ENCODE peak calls at places on chromosomes 13 and 19, in eight cellular contexts. M is breast epithelium; Z is A549; A is neural progenitor cell; K is ovary; B is pancreas; H is CD4-positive, alpha-beta T cell; W is WERI-Rb-1. L is an unnamed sample.

GRCh38 chr13:31012285-31013024 is 80.0 kb downstream of the TEX26 start:
- DNase-seq in W (no peak), A (peak), M (no peak), H (no peak), K (no peak), B (no peak), Z (peak), L (no peak)

GRCh38 chr19:55165952-55166529 is 372 bp downstream of the DNAAF3 start:
- DNase-seq in M (no peak), Z (peak), A (peak), B (peak), W (peak), H (no peak), K (peak), L (no peak)

GRCh38 chr13:29756506-29756905 is 93.9 kb downstream of the UBL3 start:
- DNase-seq in K (no peak), B (no peak), W (no peak), M (no peak), Z (no peak), H (no peak), A (no peak), L (no peak)

GRCh38 chr19:18202759-18203407 is 959 bp downstream of the RAB3A start:
- DNase-seq in A (peak), Z (no peak), K (peak), M (no peak), B (no peak), W (peak), H (no peak), L (no peak)

GRCh38 chr19:33799507-33799906 is 2.8 kb downstream of the KCTD15 start:
- DNase-seq in B (no peak), K (no peak), W (no peak), M (no peak), A (no peak), H (no peak), Z (no peak), L (no peak)

GRCh38 chr19:55212447-55212846 is 3.1 kb upstream of the PTPRH start:
- DNase-seq in H (peak), M (no peak), K (no peak), A (no peak), Z (peak), B (no peak), W (no peak), L (no peak)

GRCh38 chr13:27619711-27620376 is 485 bp downstream of the LNX2 start:
- DNase-seq in Z (peak), W (peak), M (peak), A (no peak), K (peak), H (peak), B (peak), L (no peak)

GRCh38 chr19:19386373-19386869 is 19.1 kb upstream of the GATAD2A start:
- DNase-seq in H (no peak), M (no peak), B (no peak), K (no peak), Z (no peak), A (no peak), W (no peak), L (no peak)

GRCh38 chr13:67932991-67933390 is 702.9 kb upstream of the PCDH9 start:
- DNase-seq in H (no peak), M (no peak), Z (no peak), B (no peak), K (no peak), W (no peak), A (no peak), L (no peak)

GRCh38 chr13:95023405-95023804 is 277.8 kb downstream of the ABCC4 start:
- DNase-seq in W (no peak), H (no peak), A (no peak), K (no peak), Z (no peak), B (no peak), M (no peak), L (no peak)

GRCh38 chr19:43704002-43704705 is 11.7 kb upstream of the IRGC start:
- DNase-seq in H (no peak), B (no peak), W (no peak), A (no peak), M (no peak), Z (no peak), K (no peak), L (no peak)

GRCh38 chr13:112968910-112969691 is at the start of gene MCF2L:
- DNase-seq in K (peak), H (peak), B (peak), M (peak), Z (peak), A (peak), W (peak), L (no peak)

GRCh38 chr19:17002455-17002854 is 24.2 kb downstream of the CPAMD8 start:
- DNase-seq in Z (no peak), W (no peak), K (no peak), H (no peak), B (no peak), M (no peak), A (no peak), L (no peak)

GRCh38 chr19:16358456-16358855 is 33.8 kb downstream of the KLF2 start:
- DNase-seq in M (no peak), K (no peak), B (no peak), W (no peak), H (no peak), A (no peak), Z (no peak), L (no peak)

GRCh38 chr13:100954430-100955361 is 280.1 kb upstream of the TMTC4 start:
- DNase-seq in B (no peak), K (no peak), Z (no peak), H (no peak), W (no peak), M (no peak), A (no peak), L (no peak)

GRCh38 chr13:107803822-107804495 is 411.4 kb downstream of the LIG4 start:
- DNase-seq in Z (no peak), H (no peak), A (no peak), B (no peak), M (no peak), K (no peak), W (no peak), L (no peak)

GRCh38 chr13:39618546-39618945 is 15.6 kb upstream of the LHFPL6 start:
- DNase-seq in A (no peak), B (no peak), W (no peak), M (no peak), Z (no peak), H (no peak), K (no peak), L (no peak)

GRCh38 chr13:109977212-109977968 is 191.0 kb upstream of the IRS2 start:
- DNase-seq in A (no peak), H (no peak), K (no peak), M (no peak), Z (no peak), W (no peak), B (no peak), L (no peak)

GRCh38 chr19:21587549-21587948 is 82.1 kb downstream of the ZNF429 start:
- DNase-seq in W (no peak), B (no peak), Z (no peak), K (no peak), H (no peak), M (no peak), A (no peak), L (no peak)

GRCh38 chr19:43620061-43621001 is 902 bp upstream of the ZNF428 start:
- DNase-seq in W (no peak), K (no peak), Z (no peak), M (no peak), A (no peak), H (peak), B (no peak), L (no peak)

GRCh38 chr13:38872693-38873092 is 117.9 kb downstream of the STOML3 start:
- DNase-seq in W (peak), B (peak), A (peak), M (no peak), H (no peak), Z (peak), K (peak), L (no peak)

GRCh38 chr19:8575467-8575997 is 1.7 kb downstream of the MYO1F start:
- DNase-seq in A (no peak), B (no peak), H (peak), W (no peak), K (no peak), M (no peak), Z (no peak), L (no peak)

GRCh38 chr19:5172859-5173577 is 167.6 kb downstream of the PTPRS start:
- DNase-seq in Z (peak), W (no peak), B (no peak), M (no peak), H (no peak), A (no peak), K (no peak), L (peak)

GRCh38 chr13:21071015-21071414 is 9.6 kb upstream of the LATS2 start:
- DNase-seq in K (no peak), A (no peak), H (no peak), B (no peak), Z (no peak), M (no peak), W (no peak), L (no peak)

GRCh38 chr19:6312018-6312417 is 21.4 kb downstream of the ACER1 start:
- DNase-seq in H (no peak), M (no peak), A (no peak), B (no peak), K (no peak), W (peak), Z (no peak), L (no peak)

GRCh38 chr19:52622261-52622660 is 15.9 kb downstream of the ZNF83 start:
- DNase-seq in A (peak), Z (no peak), K (no peak), M (no peak), H (no peak), W (peak), B (no peak), L (no peak)

GRCh38 chr13:26600345-26600761 is 42.9 kb downstream of the WASF3 start:
- DNase-seq in B (no peak), Z (no peak), K (no peak), M (no peak), A (no peak), W (peak), H (no peak), L (no peak)

GRCh38 chr13:75794663-75795062 is 158.5 kb downstream of the LMO7 start:
- DNase-seq in K (no peak), B (no peak), Z (no peak), W (no peak), A (no peak), H (no peak), M (no peak), L (no peak)

GRCh38 chr13:109974354-109974753 is 188.0 kb upstream of the IRS2 start:
- DNase-seq in W (no peak), B (no peak), M (no peak), H (no peak), A (no peak), K (no peak), Z (no peak), L (no peak)

GRCh38 chr19:9741476-9742171 is 26.9 kb downstream of the ZNF846 start:
- DNase-seq in B (no peak), K (no peak), H (no peak), M (no peak), W (no peak), Z (no peak), A (no peak), L (no peak)

GRCh38 chr13:20505405-20506366 is 20.0 kb downstream of the CRYL1 start:
- DNase-seq in B (no peak), Z (no peak), H (no peak), M (no peak), W (no peak), A (no peak), K (no peak), L (no peak)

GRCh38 chr13:93338906-93339305 is 112.3 kb downstream of the GPC6 start:
- DNase-seq in Z (no peak), H (no peak), B (no peak), A (no peak), M (no peak), W (no peak), K (no peak), L (no peak)

GRCh38 chr13:47399599-47399998 is 502.7 kb upstream of the HTR2A start:
- DNase-seq in A (no peak), B (no peak), H (no peak), Z (no peak), M (no peak), W (no peak), K (no peak), L (no peak)
- TF ChIP-seq CTCF in A (no peak), B (no peak), H (no peak), Z (no peak), M (no peak), W (no peak), K (no peak), L (no peak)

DNA sequence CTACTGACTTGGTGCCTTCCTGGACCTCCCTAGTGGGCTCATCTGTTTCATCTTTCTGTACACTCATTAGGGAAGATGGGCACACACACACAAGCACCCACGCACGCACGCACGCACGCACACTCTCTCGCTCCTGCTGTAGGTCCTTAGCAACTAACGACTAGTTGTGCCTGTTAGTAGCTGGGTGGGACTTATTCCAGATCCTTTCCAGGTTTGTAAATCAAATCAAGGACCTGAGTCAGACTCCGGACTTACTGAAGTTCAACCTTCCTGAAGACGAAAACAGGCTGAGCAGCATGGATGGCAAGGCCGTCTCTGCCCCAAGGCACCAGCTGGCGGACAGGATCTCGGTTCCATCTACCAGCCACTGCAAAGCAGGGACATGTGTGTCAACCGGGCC is 76.2 kb downstream of the SLC15A1 start:
- DNase-seq in W (no peak), Z (no peak), K (no peak), B (no peak), H (no peak), A (no peak), M (no peak), L (no peak)
- H3K27ac ChIP-seq in W (no peak), Z (no peak), K (no peak), B (no peak), H (no peak), A (no peak), M (no peak), L (no peak)

GRCh38 chr19:45161715-45162463 is 1.1 kb upstream of the NKPD1 start:
- DNase-seq in W (peak), M (no peak), Z (no peak), A (peak), B (no peak), H (no peak), K (no peak), L (no peak)
- TF ChIP-seq CTCF in W (peak), M (no peak), Z (peak), A (peak), B (no peak), H (no peak), K (peak), L (peak)

DNA sequence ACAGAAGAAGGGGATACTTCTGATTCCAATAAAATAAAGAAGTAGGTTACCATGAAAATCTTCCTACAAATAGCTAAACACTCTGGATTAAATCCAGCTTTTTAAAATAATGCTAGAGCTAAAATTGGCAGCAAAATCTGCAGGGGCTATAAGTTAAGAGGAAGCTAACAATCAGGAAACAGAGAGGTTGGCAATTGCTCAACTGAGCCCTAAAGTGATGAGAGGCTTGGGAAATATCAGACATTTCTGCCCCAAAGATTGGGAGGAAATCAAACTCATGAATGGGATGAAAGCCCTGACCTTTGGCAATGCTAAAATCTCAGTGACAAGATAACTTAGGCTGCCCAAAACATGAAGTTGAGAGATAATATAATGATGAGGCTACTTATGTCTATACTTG is 1438.0 kb downstream of the EFNB2 start:
- DNase-seq in B (no peak), H (no peak), K (no peak), A (no peak), Z (no peak), W (no peak), M (no peak), L (no peak)
- H3K27ac ChIP-seq in B (no peak), H (no peak), K (no peak), A (no peak), Z (no peak), W (no peak), M (no peak), L (no peak)

GRCh38 chr19:51352783-51353360 is 10.9 kb upstream of the VSIG10L start:
- DNase-seq in Z (no peak), B (no peak), M (no peak), H (no peak), K (no peak), W (no peak), A (no peak), L (no peak)

GRCh38 chr19:51356159-51356801 is 9.9 kb downstream of the ETFB start:
- DNase-seq in W (no peak), B (no peak), A (no peak), H (no peak), Z (no peak), K (no peak), M (no peak), L (no peak)

GRCh38 chr19:51354742-51355148 is 11.4 kb downstream of the ETFB start:
- DNase-seq in W (no peak), B (no peak), A (peak), K (no peak), Z (no peak), H (no peak), M (no peak), L (no peak)

GRCh38 chr19:51351266-51351990 is 9.5 kb upstream of the VSIG10L start:
- DNase-seq in M (no peak), Z (no peak), W (no peak), B (no peak), A (no peak), K (no peak), H (no peak), L (no peak)

DNA sequence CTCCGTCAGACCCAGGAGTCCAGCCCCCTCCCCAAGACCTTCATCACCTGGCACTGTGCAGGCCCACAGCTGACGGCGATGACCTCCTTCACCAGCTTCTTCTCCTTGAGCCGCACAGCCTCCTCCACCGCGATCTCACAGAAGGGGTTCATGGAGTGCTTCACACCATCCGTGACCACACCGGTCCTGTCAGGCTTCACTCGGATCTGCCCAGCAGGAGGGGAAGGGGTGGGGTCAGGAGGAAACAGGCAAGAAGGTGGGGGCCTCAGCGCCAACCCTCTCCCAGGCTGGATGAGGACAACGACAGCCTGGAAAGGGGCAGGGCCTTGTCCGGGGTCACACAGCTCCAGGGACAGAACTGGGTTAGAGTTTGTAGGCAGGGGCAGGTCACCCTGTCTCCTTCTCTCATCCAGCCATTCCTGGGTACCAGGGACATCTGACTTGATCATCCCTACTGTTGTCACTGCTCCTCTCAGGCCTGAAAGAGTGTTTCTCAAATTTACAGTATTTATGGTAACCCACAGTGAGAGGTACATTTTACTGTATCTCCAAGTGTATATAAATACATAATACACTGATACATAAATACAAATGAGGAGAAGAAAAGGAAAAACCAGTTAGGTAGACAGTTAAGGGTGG is 12.0 kb downstream of the ETFB start:
- DNase-seq in B (no peak), Z (no peak), M (no peak), W (peak), K (no peak), H (no peak), A (peak), L (no peak)
- TF ChIP-seq CTCF in B (no peak), Z (no peak), M (no peak), W (no peak), K (no peak), H (no peak), A (no peak), L (no peak)

GRCh38 chr13:46339035-46339666 is 47.9 kb downstream of the RUBCNL start:
- DNase-seq in Z (no peak), M (no peak), W (no peak), H (no peak), K (no peak), A (no peak), B (peak), L (no peak)
- H3K27ac ChIP-seq in Z (no peak), M (no peak), W (no peak), H (no peak), K (no peak), A (no peak), B (no peak), L (no peak)

GRCh38 chr13:51246411-51247298 is 24.5 kb downstream of the FAM124A start:
- DNase-seq in K (no peak), Z (no peak), B (no peak), A (peak), W (no peak), H (no peak), M (no peak), L (no peak)

GRCh38 chr13:51251480-51251879 is 29.3 kb downstream of the FAM124A start:
- DNase-seq in K (no peak), A (no peak), Z (no peak), B (no peak), H (no peak), W (no peak), M (no peak), L (no peak)

GRCh38 chr13:51252954-51253531 is 30.8 kb downstream of the FAM124A start:
- DNase-seq in M (no peak), Z (no peak), H (no peak), B (no peak), A (no peak), W (no peak), K (no peak), L (no peak)

GRCh38 chr13:51249254-51249653 is 27.1 kb downstream of the FAM124A start:
- DNase-seq in A (no peak), W (no peak), M (no peak), B (no peak), K (no peak), Z (no peak), H (no peak), L (no peak)

DNA sequence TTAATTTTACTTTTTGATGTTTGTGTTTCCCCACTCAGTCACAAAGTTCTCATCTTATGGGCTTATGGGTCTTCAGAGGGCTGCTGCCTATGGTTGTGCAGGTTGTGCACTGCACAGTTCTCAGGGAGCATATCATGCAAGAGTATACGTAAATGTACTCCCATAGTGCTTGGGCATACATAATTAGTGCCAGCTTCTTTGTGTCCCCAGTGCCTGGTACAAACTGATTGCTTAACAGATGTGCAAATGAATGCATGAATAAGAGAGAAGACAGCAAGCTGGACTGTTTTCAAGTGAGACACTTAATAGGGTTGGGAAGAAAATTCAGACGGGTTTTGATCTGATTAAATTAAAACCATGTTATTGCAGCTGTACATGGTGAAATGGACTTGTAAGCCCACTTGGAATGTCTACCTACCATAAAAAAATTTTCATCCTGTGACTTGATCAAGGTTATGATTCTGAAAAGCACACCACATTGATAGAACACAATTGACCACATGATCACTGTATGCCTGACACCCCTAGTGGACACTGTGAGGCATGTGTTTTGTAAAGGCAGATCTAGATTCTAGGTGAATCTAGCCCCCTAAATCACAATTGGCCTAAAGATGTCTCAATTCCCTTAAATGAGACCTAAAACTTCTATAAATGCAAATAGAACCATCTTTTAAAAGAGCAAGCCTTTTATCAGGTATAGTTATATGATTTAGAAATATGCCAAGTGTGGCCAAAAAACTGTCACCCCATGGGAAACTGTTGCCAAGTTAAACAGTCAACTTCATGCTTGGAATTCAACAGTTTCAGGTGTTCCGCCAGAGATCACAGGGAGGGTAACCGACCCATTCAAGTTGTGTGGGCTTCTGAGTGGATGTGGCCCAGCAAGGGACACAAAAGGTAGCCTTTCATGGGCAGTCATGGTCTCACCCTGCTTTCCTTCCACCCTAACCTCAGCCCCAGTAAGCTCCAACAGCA is 27.9 kb downstream of the FAM124A start:
- DNase-seq in M (no peak), W (no peak), H (no peak), A (no peak), K (no peak), B (no peak), Z (peak), L (no peak)
- TF ChIP-seq CTCF in M (no peak), W (peak), H (no peak), A (peak), K (no peak), B (no peak), Z (peak), L (peak)